ENCODE peak calls at places on chromosomes 13 and 19, in ten cellular contexts. One of them, this sample, is unnamed.

GRCh38 chr19:35673121-35673804 is 6.9 kb downstream of the UPK1A start:
- DNase-seq in PC-9: no peak
- DNase-seq in RCC 7860: peak; percentile 70
- DNase-seq in H9: peak; percentile 83
- DNase-seq in nephron progenitor cell: peak; percentile 55
- DNase-seq in esophagus squamous epithelium: no peak
- DNase-seq in NCI-H510A treated with DMSO at 0.1 percent for 48 hours: no peak
- DNase-seq in activated naive CD4-positive, alpha-beta T cell treated with anti-CD3 and anti-CD28 coated beads for 36 hours: peak; percentile 80
- DNase-seq in hepatic stellate cell: peak; percentile 92
- DNase-seq in amniotic epithelial cell: peak; percentile 68
- DNase-seq in this sample: peak; percentile 85

GRCh38 chr19:36577271-36577996 is 4.3 kb upstream of the ZNF529 start:
- DNase-seq in esophagus squamous epithelium: no peak
- DNase-seq in NCI-H510A treated with DMSO at 0.1 percent for 48 hours: no peak
- DNase-seq in nephron progenitor cell: no peak
- DNase-seq in hepatic stellate cell: no peak
- DNase-seq in activated naive CD4-positive, alpha-beta T cell treated with anti-CD3 and anti-CD28 coated beads for 36 hours: no peak
- DNase-seq in PC-9: no peak
- DNase-seq in RCC 7860: peak; percentile 56
- DNase-seq in H9: no peak
- DNase-seq in amniotic epithelial cell: peak; percentile 14
- DNase-seq in this sample: no peak

GRCh38 chr13:96052655-96053002 is 572 bp downstream of the UGGT2 start:
- DNase-seq in esophagus squamous epithelium: no peak
- DNase-seq in nephron progenitor cell: no peak
- DNase-seq in amniotic epithelial cell: peak; percentile 83
- DNase-seq in RCC 7860: peak; percentile 43
- DNase-seq in H9: no peak
- DNase-seq in hepatic stellate cell: peak; percentile 50
- DNase-seq in activated naive CD4-positive, alpha-beta T cell treated with anti-CD3 and anti-CD28 coated beads for 36 hours: no peak
- DNase-seq in PC-9: peak; percentile 63
- DNase-seq in NCI-H510A treated with DMSO at 0.1 percent for 48 hours: peak; percentile 53
- DNase-seq in this sample: peak; percentile 59

GRCh38 chr13:112699318-112699918 is 9.6 kb downstream of the ATP11A start:
- DNase-seq in activated naive CD4-positive, alpha-beta T cell treated with anti-CD3 and anti-CD28 coated beads for 36 hours: no peak
- DNase-seq in amniotic epithelial cell: peak; percentile 18
- DNase-seq in H9: peak; percentile 13
- DNase-seq in PC-9: no peak
- DNase-seq in hepatic stellate cell: no peak
- DNase-seq in NCI-H510A treated with DMSO at 0.1 percent for 48 hours: no peak
- DNase-seq in esophagus squamous epithelium: no peak
- DNase-seq in nephron progenitor cell: no peak
- DNase-seq in RCC 7860: no peak
- DNase-seq in this sample: no peak

GRCh38 chr19:40263440-40264313 is 21.5 kb downstream of the AKT2 start:
- DNase-seq in RCC 7860: no peak
- DNase-seq in NCI-H510A treated with DMSO at 0.1 percent for 48 hours: no peak
- DNase-seq in esophagus squamous epithelium: no peak
- DNase-seq in nephron progenitor cell: no peak
- DNase-seq in activated naive CD4-positive, alpha-beta T cell treated with anti-CD3 and anti-CD28 coated beads for 36 hours: no peak
- DNase-seq in PC-9: no peak
- DNase-seq in hepatic stellate cell: no peak
- DNase-seq in H9: no peak
- DNase-seq in amniotic epithelial cell: no peak
- DNase-seq in this sample: no peak

GRCh38 chr13:80823472-80823871 is 482.5 kb upstream of the SPRY2 start:
- DNase-seq in activated naive CD4-positive, alpha-beta T cell treated with anti-CD3 and anti-CD28 coated beads for 36 hours: no peak
- DNase-seq in esophagus squamous epithelium: no peak
- DNase-seq in PC-9: no peak
- DNase-seq in amniotic epithelial cell: no peak
- DNase-seq in RCC 7860: no peak
- DNase-seq in nephron progenitor cell: no peak
- DNase-seq in H9: no peak
- DNase-seq in NCI-H510A treated with DMSO at 0.1 percent for 48 hours: no peak
- DNase-seq in hepatic stellate cell: no peak
- DNase-seq in this sample: no peak

GRCh38 chr13:91167706-91168459 is 179.6 kb upstream of the MIR17HG start:
- DNase-seq in PC-9: no peak
- DNase-seq in esophagus squamous epithelium: no peak
- DNase-seq in RCC 7860: no peak
- DNase-seq in hepatic stellate cell: no peak
- DNase-seq in H9: no peak
- DNase-seq in nephron progenitor cell: no peak
- DNase-seq in amniotic epithelial cell: no peak
- DNase-seq in activated naive CD4-positive, alpha-beta T cell treated with anti-CD3 and anti-CD28 coated beads for 36 hours: no peak
- DNase-seq in NCI-H510A treated with DMSO at 0.1 percent for 48 hours: no peak
- DNase-seq in this sample: no peak

GRCh38 chr13:19157461-19157860 is 24.2 kb downstream of the TUBA3C start:
- DNase-seq in RCC 7860: no peak
- DNase-seq in NCI-H510A treated with DMSO at 0.1 percent for 48 hours: no peak
- DNase-seq in H9: no peak
- DNase-seq in esophagus squamous epithelium: no peak
- DNase-seq in amniotic epithelial cell: no peak
- DNase-seq in PC-9: no peak
- DNase-seq in nephron progenitor cell: no peak
- DNase-seq in activated naive CD4-positive, alpha-beta T cell treated with anti-CD3 and anti-CD28 coated beads for 36 hours: no peak
- DNase-seq in hepatic stellate cell: no peak
- DNase-seq in this sample: no peak

GRCh38 chr19:12611361-12611699 is 610 bp downstream of the ZNF791 start:
- DNase-seq in activated naive CD4-positive, alpha-beta T cell treated with anti-CD3 and anti-CD28 coated beads for 36 hours: no peak
- DNase-seq in nephron progenitor cell: peak; percentile 64
- DNase-seq in PC-9: peak; percentile 43
- DNase-seq in H9: peak; percentile 66
- DNase-seq in esophagus squamous epithelium: peak; percentile 3
- DNase-seq in NCI-H510A treated with DMSO at 0.1 percent for 48 hours: peak; percentile 68
- DNase-seq in RCC 7860: peak; percentile 28
- DNase-seq in amniotic epithelial cell: peak; percentile 77
- DNase-seq in hepatic stellate cell: peak; percentile 84
- DNase-seq in this sample: peak; percentile 70

GRCh38 chr13:77113496-77113895 is 86.5 kb upstream of the FBXL3 start:
- DNase-seq in RCC 7860: no peak
- DNase-seq in hepatic stellate cell: no peak
- DNase-seq in activated naive CD4-positive, alpha-beta T cell treated with anti-CD3 and anti-CD28 coated beads for 36 hours: no peak
- DNase-seq in nephron progenitor cell: no peak
- DNase-seq in NCI-H510A treated with DMSO at 0.1 percent for 48 hours: no peak
- DNase-seq in H9: no peak
- DNase-seq in esophagus squamous epithelium: no peak
- DNase-seq in amniotic epithelial cell: peak; percentile 91
- DNase-seq in PC-9: no peak
- DNase-seq in this sample: peak; percentile 26

GRCh38 chr13:99061411-99061810 is 83.5 kb upstream of the DOCK9 start:
- DNase-seq in NCI-H510A treated with DMSO at 0.1 percent for 48 hours: no peak
- DNase-seq in activated naive CD4-positive, alpha-beta T cell treated with anti-CD3 and anti-CD28 coated beads for 36 hours: no peak
- DNase-seq in PC-9: no peak
- DNase-seq in nephron progenitor cell: no peak
- DNase-seq in esophagus squamous epithelium: no peak
- DNase-seq in RCC 7860: no peak
- DNase-seq in amniotic epithelial cell: no peak
- DNase-seq in hepatic stellate cell: no peak
- DNase-seq in H9: no peak
- DNase-seq in this sample: no peak